ENCODE peak calls at places on chromosomes 3 and 15, in four cellular contexts. T is GM12891, J is GM12878, H is K562. U is an unnamed sample.

GRCh38 chr3:135161425-135161824 is 366.4 kb downstream of the EPHB1 start:
- DNase-seq in H (no peak), T (no peak), J (no peak), U (no peak)

GRCh38 chr3:103085465-103085864 is 650.6 kb downstream of the ZPLD1 start:
- DNase-seq in J (peak; percentile 7), H (no peak), T (no peak), U (no peak)

GRCh38 chr3:53486961-53487654 is 7.3 kb upstream of the CACNA1D start:
- DNase-seq in J (no peak), T (no peak), H (no peak), U (no peak)

GRCh38 chr15:43190178-43190577 is 5.0 kb downstream of the CCNDBP1 start:
- DNase-seq in J (no peak), T (no peak), H (no peak), U (no peak)

GRCh38 chr3:42180901-42181300 is 85.1 kb downstream of the CCK start:
- DNase-seq in J (no peak), T (no peak), H (no peak), U (no peak)

GRCh38 chr3:112550859-112551258 is 10.9 kb downstream of the ATG3 start:
- DNase-seq in T (no peak), H (no peak), J (no peak), U (no peak)

GRCh38 chr15:31235298-31236183 is 91.1 kb upstream of the KLF13 start:
- DNase-seq in T (no peak), J (no peak), H (peak; percentile 8), U (no peak)

GRCh38 chr3:18424213-18424861 is 802 bp downstream of the SATB1 start:
- DNase-seq in J (no peak), H (no peak), T (no peak), U (no peak)

GRCh38 chr15:93428135-93428534 is 339.1 kb upstream of the RGMA start:
- DNase-seq in H (no peak), J (no peak), T (no peak), U (no peak)

GRCh38 chr15:82768414-82769081 is 37.3 kb downstream of the FSD2 start:
- DNase-seq in T (no peak), J (no peak), H (no peak), U (no peak)

GRCh38 chr15:85865070-85865684 is 70.5 kb upstream of the KLHL25 start:
- DNase-seq in J (no peak), T (no peak), H (peak; percentile 38), U (no peak)

GRCh38 chr3:158958873-158959272 is 157.0 kb downstream of the MFSD1 start:
- DNase-seq in H (no peak), J (no peak), T (no peak), U (no peak)

GRCh38 chr3:88149146-88149515 is 628 bp upstream of the C3orf38 start:
- DNase-seq in J (no peak), T (no peak), H (no peak), U (no peak)

GRCh38 chr3:73502609-73503560 is 121.9 kb downstream of the PDZRN3 start:
- DNase-seq in J (peak; percentile 57), H (peak; percentile 61), T (peak; percentile 42), U (peak; percentile 56)

GRCh38 chr3:55246016-55246415 is 241.1 kb downstream of the WNT5A start:
- DNase-seq in T (no peak), J (no peak), H (no peak), U (no peak)

GRCh38 chr15:42494998-42495360 is 455 bp upstream of the SNAP23 start:
- DNase-seq in T (no peak), J (no peak), H (peak; percentile 46), U (no peak)

GRCh38 chr3:12367346-12367745 is 78.5 kb downstream of the PPARG start:
- DNase-seq in J (no peak), H (no peak), T (no peak), U (no peak)

GRCh38 chr15:35519536-35520149 is 26.3 kb downstream of the DPH6 start:
- DNase-seq in H (peak; percentile 61), T (no peak), J (peak; percentile 19), U (no peak)

GRCh38 chr3:169836058-169836941 is 23.6 kb upstream of the LRRC34 start:
- DNase-seq in J (peak; percentile 27), H (no peak), T (no peak), U (no peak)

GRCh38 chr15:95141486-95141885 is 910.1 kb downstream of the MCTP2 start:
- DNase-seq in H (no peak), T (no peak), J (no peak), U (no peak)

GRCh38 chr15:85693277-85693676 is 101.4 kb downstream of the KLHL25 start:
- DNase-seq in T (no peak), H (no peak), J (no peak), U (no peak)

GRCh38 chr3:182412066-182412465 is 381.2 kb upstream of the ATP11B start:
- DNase-seq in T (no peak), J (no peak), H (no peak), U (no peak)

GRCh38 chr15:88243895-88244787 is 12.4 kb downstream of the NTRK3 start:
- DNase-seq in T (peak; percentile 48), J (no peak), H (peak; percentile 35), U (no peak)

GRCh38 chr15:80152896-80153876 is at the start of gene FAH:
- DNase-seq in J (no peak), H (peak; percentile 57), T (no peak), U (peak; percentile 79)

GRCh38 chr3:13876451-13876850 is 3.4 kb downstream of the WNT7A start:
- DNase-seq in J (no peak), T (no peak), H (no peak), U (no peak)

GRCh38 chr15:57422113-57422754 is 45.9 kb downstream of the CGNL1 start:
- DNase-seq in J (peak; percentile 55), H (no peak), T (no peak), U (no peak)

GRCh38 chr3:14822875-14823807 is 4.4 kb downstream of the FGD5 start:
- DNase-seq in J (no peak), T (no peak), H (no peak), U (peak; percentile 26)

GRCh38 chr3:126984391-126985142 is 1.7 kb downstream of the PLXNA1 start:
- DNase-seq in J (no peak), T (no peak), H (no peak), U (no peak)
- TF ChIP-seq SPI1 in J (no peak), T (no peak), H (no peak), U (no peak)

GRCh38 chr15:76529911-76530310 is 193.3 kb downstream of the ISL2 start:
- DNase-seq in J (no peak), T (no peak), H (no peak), U (no peak)
- TF ChIP-seq SPI1 in J (no peak), T (no peak), H (no peak), U (no peak)

GRCh38 chr3:197372076-197372661 is 73.8 kb upstream of the DLG1 start:
- DNase-seq in H (no peak), T (no peak), J (no peak), U (no peak)
- TF ChIP-seq SPI1 in H (no peak), T (no peak), J (no peak), U (no peak)

DNA sequence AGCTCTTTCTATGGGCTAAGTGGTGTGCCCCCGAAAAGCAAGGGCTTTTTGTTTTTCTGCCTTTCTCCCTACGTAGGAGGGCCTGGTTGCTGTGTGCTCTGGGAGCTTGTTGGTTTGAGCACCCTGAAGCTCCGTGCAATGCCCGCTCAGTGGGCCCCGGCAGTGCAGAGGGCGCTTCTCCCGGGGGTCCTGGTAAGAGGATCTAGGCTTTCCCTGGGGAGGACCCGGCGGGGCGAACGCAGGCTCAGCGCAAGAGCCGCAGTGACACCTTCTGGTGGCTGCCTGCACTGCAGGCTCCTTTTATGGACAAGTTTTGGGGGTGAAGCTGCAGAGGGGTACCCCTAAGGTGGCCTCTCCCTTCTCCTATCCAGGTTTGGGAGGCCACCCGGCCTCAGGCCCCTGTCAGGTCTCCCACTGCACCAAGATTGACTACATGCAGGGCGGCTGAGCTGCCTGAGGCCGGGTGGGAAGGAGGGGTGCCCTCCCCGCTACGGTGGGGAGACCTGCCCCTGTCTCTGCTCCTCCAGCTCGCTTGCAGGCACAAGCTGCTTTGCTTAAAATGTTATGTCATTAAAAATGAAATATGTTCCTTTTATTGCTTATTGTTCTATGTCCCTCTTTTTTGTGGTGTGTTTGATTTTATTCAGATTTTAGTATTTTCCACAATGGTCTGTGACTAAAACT is 387.9 kb downstream of the GABRG3 start:
- DNase-seq in J (no peak), H (peak; percentile 63), T (peak; percentile 8), U (no peak)
- TF ChIP-seq SPI1 in J (no peak), H (no peak), T (no peak), U (no peak)

GRCh38 chr3:136979684-136980083 is 21.9 kb downstream of the IL20RB start:
- DNase-seq in T (no peak), J (no peak), H (no peak), U (no peak)
- TF ChIP-seq SPI1 in T (no peak), J (no peak), H (no peak), U (no peak)

GRCh38 chr15:72227192-72227586 is 3.8 kb downstream of the PKM start:
- DNase-seq in J (peak; percentile 46), T (no peak), H (peak; percentile 61), U (peak; percentile 31)
- TF ChIP-seq SPI1 in J (no peak), T (no peak), H (no peak), U (no peak)

GRCh38 chr3:32780071-32780734 is 37.6 kb upstream of the TRIM71 start:
- DNase-seq in H (no peak), J (no peak), T (no peak), U (no peak)

GRCh38 chr3:32778389-32778788 is 39.4 kb upstream of the TRIM71 start:
- DNase-seq in T (no peak), J (no peak), H (no peak), U (no peak)

GRCh38 chr3:32782417-32782816 is 35.4 kb upstream of the TRIM71 start:
- DNase-seq in T (no peak), J (no peak), H (no peak), U (no peak)

GRCh38 chr3:32780735-32781210 is 37.0 kb upstream of the TRIM71 start:
- DNase-seq in H (peak; percentile 88), T (no peak), J (no peak), U (no peak)

GRCh38 chr3:32781211-32781968 is 36.4 kb upstream of the TRIM71 start:
- DNase-seq in H (peak; percentile 95), T (peak; percentile 83), J (peak; percentile 26), U (peak; percentile 38)
- TF ChIP-seq SPI1 in H (no peak), T (no peak), J (no peak), U (no peak)

DNA sequence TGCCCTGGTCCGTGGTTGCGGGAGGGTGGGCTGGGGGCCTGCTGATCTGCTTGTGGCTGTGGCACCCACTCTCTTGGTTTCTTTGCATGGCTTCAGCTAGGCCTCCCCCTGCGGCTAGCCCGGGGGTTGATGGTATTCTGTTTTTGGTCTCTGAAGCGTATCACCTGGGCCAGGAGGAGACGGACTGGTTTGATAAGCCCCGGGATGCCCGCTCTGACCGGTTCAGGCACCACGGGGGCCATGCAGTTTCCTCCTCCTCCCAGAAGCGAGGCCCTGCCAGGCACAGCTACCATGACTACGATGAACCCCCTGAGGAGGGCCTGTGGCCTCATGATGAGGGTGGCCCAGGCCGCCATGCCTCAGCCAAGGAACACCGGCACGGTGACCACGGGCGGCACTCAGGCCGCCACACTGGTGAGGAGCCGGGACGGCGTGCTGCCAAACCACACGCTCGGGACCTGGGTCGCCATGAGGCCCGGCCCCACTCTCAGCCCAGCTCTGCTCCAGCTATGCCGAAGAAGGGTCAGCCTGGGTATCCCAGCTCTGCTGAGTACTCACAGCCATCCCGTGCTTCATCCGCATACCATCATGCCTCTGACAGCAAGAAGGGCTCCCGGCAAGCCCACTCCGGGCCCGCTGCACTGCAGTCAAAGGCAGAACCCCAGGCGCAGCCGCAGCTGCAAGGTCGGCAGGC is 11.3 kb upstream of the APEH start:
- DNase-seq in T (no peak), J (no peak), H (no peak), U (no peak)
- TF ChIP-seq SPI1 in T (no peak), J (no peak), H (no peak), U (no peak)